ENCODE peak calls at places on chromosome 17, in five cellular contexts. K is colonic mucosa, D is breast epithelium, S is cardiac muscle cell, C is prostate gland. V is an unnamed sample.
A peak's percentile ranks its signal among the peaks of the same experiment; 100 is the strongest.

GRCh38 chr17:73401911-73402310 is 90.1 kb upstream of the CDC42EP4 start:
- DNase-seq in K (no peak), D (no peak), S (peak; percentile 19), C (no peak), V (no peak)

GRCh38 chr17:12599185-12599920 is 66.3 kb upstream of the MYOCD start:
- DNase-seq in K (no peak), D (no peak), S (no peak), C (no peak), V (no peak)

GRCh38 chr17:37743612-37743874 is 1.3 kb downstream of the HNF1B start:
- DNase-seq in K (peak; percentile 80), D (no peak), S (no peak), C (no peak), V (no peak)

GRCh38 chr17:73232587-73233373 is 28.9 kb downstream of the CPSF4L start:
- DNase-seq in K (peak; percentile 58), D (no peak), S (peak; percentile 63), C (peak; percentile 21), V (no peak)

GRCh38 chr17:17403899-17404576 is 72.8 kb upstream of the MED9 start:
- DNase-seq in K (no peak), D (no peak), S (no peak), C (no peak), V (peak; percentile 16)

GRCh38 chr17:32445075-32445427 is 741 bp downstream of the PSMD11 start:
- DNase-seq in K (peak; percentile 52), D (no peak), S (peak; percentile 50), C (peak; percentile 15), V (peak; percentile 31)

GRCh38 chr17:7317161-7317803 is 2.1 kb upstream of the GPS2 start:
- DNase-seq in K (no peak), D (no peak), S (no peak), C (no peak), V (no peak)

GRCh38 chr17:10790491-10791401 is 13.2 kb downstream of the TMEM238L start:
- DNase-seq in K (no peak), D (no peak), S (no peak), C (peak; percentile 42), V (no peak)

GRCh38 chr17:11780621-11781020 is 182.4 kb downstream of the DNAH9 start:
- DNase-seq in K (no peak), D (no peak), S (no peak), C (no peak), V (no peak)

DNA sequence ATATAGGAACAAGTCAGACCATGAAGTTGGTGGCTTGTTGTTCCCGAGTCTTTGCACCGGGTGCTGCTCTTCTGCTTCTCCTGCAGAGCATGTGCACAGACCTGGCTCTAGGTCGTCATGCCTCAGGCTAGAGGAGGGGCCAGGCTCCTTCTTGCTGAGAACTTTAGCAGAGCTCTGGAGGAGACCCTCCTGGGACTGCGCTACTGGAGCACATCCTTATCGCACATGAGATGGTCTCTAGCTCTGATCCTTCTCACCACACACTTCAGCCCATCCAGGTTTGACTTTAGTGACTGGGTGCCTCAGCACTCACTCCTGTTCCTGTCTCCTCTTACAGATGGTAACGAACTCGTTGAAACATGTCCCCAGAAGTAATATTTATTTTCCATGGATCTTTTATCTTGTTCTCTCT is 14.9 kb downstream of the FOXK2 start:
- DNase-seq in K (no peak), D (no peak), S (no peak), C (peak; percentile 33), V (no peak)
- H3K27ac ChIP-seq in K (no peak overlapping the region), D (peak overlapping the region; percentile 94), S (peak overlapping the region; percentile 94), C (peak overlapping the region; percentile 90), V (no peak overlapping the region)

DNA sequence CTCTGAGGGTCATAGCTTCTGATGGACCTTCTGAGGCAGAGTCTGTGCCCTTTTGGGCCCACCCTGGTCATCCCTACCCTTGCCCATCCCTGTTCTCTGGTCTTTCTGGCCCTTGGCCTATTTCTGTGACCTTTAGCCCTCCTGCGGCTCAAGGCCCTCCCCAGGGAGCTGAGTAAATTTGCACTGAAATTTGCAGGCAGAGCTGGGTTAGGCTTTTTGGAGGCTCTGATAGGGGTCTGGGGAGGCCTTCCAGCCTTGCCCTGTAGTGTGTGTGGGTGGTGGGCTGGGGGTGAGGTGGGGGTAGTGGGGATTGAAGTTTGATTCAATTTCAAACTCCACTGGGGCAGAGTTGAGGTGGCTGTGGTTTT is 17.8 kb downstream of the RARA start:
- DNase-seq in K (peak; percentile 70), D (no peak), S (no peak), C (no peak), V (no peak)
- H3K4me1 ChIP-seq in K (peaks cover 37% of the 10 kb centered on the region), D (peaks cover 62% of the 10 kb centered on the region), S (peaks cover 50% of the 10 kb centered on the region), C (peaks cover 36% of the 10 kb centered on the region), V (peaks cover 89% of the 10 kb centered on the region)

GRCh38 chr17:2215616-2216364 is 87.8 kb downstream of the SMG6 start:
- DNase-seq in K (peak; percentile 57), D (no peak), S (peak; percentile 59), C (no peak), V (peak; percentile 53)

GRCh38 chr17:2214887-2215615 is 88.5 kb downstream of the SMG6 start:
- DNase-seq in K (no peak), D (no peak), S (peak; percentile 68), C (no peak), V (no peak)

GRCh38 chr17:2214047-2214717 is 89.4 kb downstream of the SMG6 start:
- DNase-seq in K (no peak), D (no peak), S (peak; percentile 66), C (no peak), V (no peak)

GRCh38 chr17:2222301-2222700 is 81.3 kb downstream of the SMG6 start:
- DNase-seq in K (no peak), D (no peak), S (no peak), C (no peak), V (no peak)

DNA sequence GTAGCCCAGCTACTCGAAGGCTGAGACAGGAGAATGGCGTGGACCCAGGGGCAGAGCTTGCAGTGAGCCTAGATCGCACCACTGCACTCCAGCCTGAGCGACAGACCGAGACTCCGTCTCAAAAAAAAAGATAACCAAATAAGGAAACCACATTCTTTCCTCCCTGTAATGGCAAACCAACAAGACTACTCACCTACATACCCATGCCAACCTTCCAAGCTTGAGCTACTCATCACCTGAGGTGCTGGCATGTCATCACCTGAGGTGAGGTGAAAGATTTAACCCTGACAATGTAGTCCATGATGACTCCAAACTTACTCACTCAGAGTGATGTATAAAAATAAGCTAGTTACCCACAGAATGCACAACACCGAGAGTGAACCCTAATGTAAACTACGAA is 85.2 kb downstream of the SMG6 start:
- DNase-seq in K (no peak), D (no peak), S (no peak), C (no peak), V (no peak)
- H3K27ac ChIP-seq in K (no peak overlapping the region), D (no peak overlapping the region), S (peak overlapping the region; percentile 19), C (no peak overlapping the region), V (no peak overlapping the region)

GRCh38 chr17:27519550-27519949 is 63.3 kb downstream of the KSR1 start:
- DNase-seq in K (no peak), D (no peak), S (no peak), C (no peak), V (no peak)
- H3K4me1 ChIP-seq in K (no peaks in the 10 kb centered on the region), D (no peaks in the 10 kb centered on the region), S (peaks cover 5% of the 10 kb centered on the region), C (no peaks in the 10 kb centered on the region), V (peaks cover 3% of the 10 kb centered on the region)

GRCh38 chr17:62819511-62820221 is 11.6 kb upstream of the MARCHF10 start:
- DNase-seq in K (no peak), D (peak; percentile 74), S (peak; percentile 82), C (peak; percentile 85), V (no peak)
- H3K27ac ChIP-seq in K (no peak overlapping the region), D (peak overlapping the region; percentile 88), S (peak overlapping the region; percentile 76), C (peak overlapping the region; percentile 32), V (no peak overlapping the region)